ENCODE peak calls at places on chromosome 11, in five cellular contexts. P is lower leg skin, Q is NCI-H1417, O is left lung, V is NCI-H1105 treated with DMSO at 0.1 percent for 48 hours. D is an unnamed sample.

GRCh38 chr11:113370634-113371033 is 16.9 kb upstream of the ANKK1 start:
- DNase-seq in P (no peak), Q (no peak), O (no peak), V (no peak), D (no peak)

GRCh38 chr11:19101803-19102520 is 15.0 kb upstream of the ZDHHC13 start:
- DNase-seq in P (no peak), Q (peak; percentile 78), O (no peak), V (peak; percentile 95), D (no peak)

GRCh38 chr11:65392186-65392829 is 5.9 kb downstream of the FRMD8 start:
- DNase-seq in P (no peak), Q (no peak), O (no peak), V (no peak), D (no peak)

GRCh38 chr11:99865951-99866350 is 821.1 kb upstream of the ARHGAP42 start:
- DNase-seq in P (no peak), Q (peak; percentile 11), O (no peak), V (no peak), D (no peak)

GRCh38 chr11:10975287-10975721 is 117.5 kb upstream of the ZBED5 start:
- DNase-seq in P (no peak), Q (peak; percentile 81), O (no peak), V (no peak), D (no peak)

GRCh38 chr11:100208207-100208606 is 478.9 kb upstream of the ARHGAP42 start:
- DNase-seq in P (no peak), Q (no peak), O (no peak), V (no peak), D (no peak)

GRCh38 chr11:30110691-30111090 is 93.9 kb upstream of the KCNA4 start:
- DNase-seq in P (no peak), Q (no peak), O (no peak), V (no peak), D (no peak)

GRCh38 chr11:121451178-121451981 is 734 bp upstream of the SORL1 start:
- DNase-seq in P (no peak), Q (no peak), O (no peak), V (no peak), D (no peak)

GRCh38 chr11:92939305-92939704 is 30.1 kb upstream of the MTNR1B start:
- DNase-seq in P (no peak), Q (no peak), O (no peak), V (no peak), D (no peak)

GRCh38 chr11:134049303-134049702 is 19.6 kb upstream of the JAM3 start:
- DNase-seq in P (peak; percentile 77), Q (peak; percentile 67), O (no peak), V (no peak), D (no peak)

GRCh38 chr11:35207471-35208403 is 68.8 kb downstream of the CD44 start:
- DNase-seq in P (no peak), Q (no peak), O (no peak), V (no peak), D (no peak)

GRCh38 chr11:113401718-113402117 is 14.1 kb downstream of the ANKK1 start:
- DNase-seq in P (peak; percentile 85), Q (peak; percentile 97), O (no peak), V (peak; percentile 94), D (no peak)

GRCh38 chr11:75271730-75272129 is 31.2 kb downstream of the TPBGL start:
- DNase-seq in P (peak; percentile 28), Q (no peak), O (no peak), V (no peak), D (no peak)

GRCh38 chr11:12537778-12538401 is 136.3 kb upstream of the TEAD1 start:
- DNase-seq in P (peak; percentile 49), Q (no peak), O (no peak), V (no peak), D (no peak)

GRCh38 chr11:60953781-60954180 is 1.8 kb upstream of the SLC15A3 start:
- DNase-seq in P (no peak), Q (no peak), O (no peak), V (no peak), D (no peak)